ENCODE peak calls at places on chromosome 13, in nine cellular contexts. W, M, I, B, A, J, F, R and Q are unnamed samples. For H3K9me3 and H3K36me3, the result is how much of the 10 kb centered on the place peaks cover.

GRCh38 chr13:42137856-42138537 is 89.5 kb downstream of the DGKH start:
- DNase-seq in B (no peak), W (no peak), M (no peak), F (no peak), A (no peak), R (no peak), I (no peak), J (no peak), Q (no peak)

GRCh38 chr13:27559714-27560113 is 60.6 kb downstream of the LNX2 start:
- DNase-seq in R (no peak), F (no peak), I (no peak), J (no peak), M (no peak), W (no peak), A (no peak), B (no peak), Q (no peak)

GRCh38 chr13:78193853-78194252 is 275.2 kb upstream of the EDNRB start:
- DNase-seq in M (no peak), I (no peak), A (no peak), B (no peak), R (no peak), J (no peak), F (no peak), W (no peak), Q (no peak)

GRCh38 chr13:21539687-21540086 is 64.3 kb downstream of the MICU2 start:
- DNase-seq in J (no peak), R (no peak), W (no peak), I (no peak), A (no peak), M (no peak), B (no peak), F (no peak), Q (no peak)

GRCh38 chr13:109569938-109570711 is 216.3 kb downstream of the IRS2 start:
- DNase-seq in A (no peak), W (peak), M (no peak), B (no peak), F (no peak), I (no peak), R (no peak), J (no peak), Q (no peak)

GRCh38 chr13:102609696-102610095 is 12.9 kb downstream of the TPP2 start:
- DNase-seq in J (no peak), F (no peak), W (no peak), B (no peak), A (no peak), M (no peak), I (no peak), R (no peak), Q (no peak)

GRCh38 chr13:70895599-70895998 is 787.3 kb upstream of the KLHL1 start:
- DNase-seq in R (no peak), W (no peak), A (no peak), B (no peak), I (no peak), J (no peak), F (no peak), M (no peak), Q (no peak)

GRCh38 chr13:29810145-29810742 is 40.2 kb downstream of the UBL3 start:
- DNase-seq in M (no peak), A (no peak), F (no peak), R (no peak), B (no peak), J (no peak), I (no peak), W (no peak), Q (no peak)

GRCh38 chr13:27367570-27367969 is 56.8 kb upstream of the GTF3A start:
- DNase-seq in R (no peak), F (no peak), J (no peak), I (no peak), W (no peak), M (no peak), A (no peak), B (no peak), Q (no peak)

GRCh38 chr13:38042771-38043170 is 173.2 kb upstream of the TRPC4 start:
- DNase-seq in R (no peak), B (no peak), W (no peak), J (no peak), A (no peak), F (no peak), M (no peak), I (no peak), Q (peak)

GRCh38 chr13:30042272-30042671 is 191.9 kb upstream of the UBL3 start:
- DNase-seq in F (no peak), J (no peak), R (no peak), B (no peak), W (no peak), M (no peak), A (no peak), I (no peak), Q (no peak)

DNA sequence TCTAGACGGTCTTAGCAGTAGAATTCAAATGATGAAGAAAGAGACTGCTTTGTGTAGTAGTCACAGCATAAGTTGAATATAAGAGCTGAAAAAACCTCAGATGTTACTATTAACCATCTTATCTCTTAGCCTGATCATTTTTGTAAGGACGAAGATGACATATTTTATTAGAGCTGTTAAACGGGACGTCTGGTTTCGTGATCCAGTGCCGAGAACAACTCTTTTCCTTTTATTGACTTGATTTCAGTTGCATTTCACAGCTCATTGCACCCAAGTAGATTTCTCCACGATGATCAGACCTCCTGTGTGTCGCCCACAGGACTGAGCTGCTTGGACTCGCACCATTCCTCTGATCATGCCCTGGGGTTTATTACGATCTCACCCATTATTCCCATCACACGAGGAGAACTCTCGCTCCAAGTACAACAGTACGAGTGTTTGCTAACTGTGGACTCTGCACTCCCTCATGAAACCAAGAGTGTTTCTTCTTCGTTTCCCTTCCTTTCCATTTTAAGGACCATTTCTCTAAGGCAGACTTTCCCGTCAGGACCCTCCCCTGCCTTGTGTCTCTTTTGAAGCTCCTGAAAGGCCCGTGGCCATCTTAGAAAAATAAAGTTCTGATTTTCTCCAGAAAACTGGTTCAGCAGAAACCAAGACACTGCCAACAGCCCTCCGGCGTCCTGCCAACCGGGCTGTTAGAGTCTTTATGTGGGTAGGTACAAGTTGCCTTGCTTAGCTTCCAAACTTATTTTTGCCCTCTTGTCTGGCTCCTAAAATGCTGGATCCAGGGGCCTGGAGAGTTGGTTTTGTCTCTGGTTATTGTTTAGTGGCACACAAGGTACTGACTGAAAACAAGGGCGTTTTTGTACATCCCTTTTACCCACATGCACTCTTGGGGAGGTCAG is 48.2 kb upstream of the RNF113B start:
- DNase-seq in F (no peak), I (no peak), J (no peak), M (no peak), A (no peak), W (no peak), R (no peak), B (no peak), Q (no peak)
- H3K9me3 ChIP-seq in F (under half), I (under half), J (under half), M (under half), A (under half), W (under half), R (under half), B (under half), Q (under half)

DNA sequence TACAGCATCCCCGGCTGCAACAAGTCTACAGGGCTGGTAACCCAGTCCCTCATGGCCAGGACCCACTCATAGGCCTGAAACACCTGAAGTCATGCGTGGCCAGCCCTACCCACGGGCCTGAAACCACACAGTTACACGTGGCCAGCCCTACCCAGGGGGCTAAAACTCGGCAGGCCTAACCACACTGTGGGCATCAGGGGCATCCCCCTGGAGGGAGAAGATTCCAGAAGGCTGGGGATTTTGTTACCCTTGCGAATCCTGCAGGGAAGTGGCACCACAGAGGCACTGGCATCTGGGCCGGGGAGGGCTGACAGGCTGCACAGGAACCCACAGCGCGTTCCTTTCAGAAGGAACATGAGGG is 48.4 kb upstream of the C13orf46 start:
- DNase-seq in B (no peak), I (no peak), J (no peak), W (no peak), F (no peak), A (no peak), M (no peak), R (no peak), Q (no peak)
- H3K36me3 ChIP-seq in B (under half), I (under half), J (half or more), W (under half), F (half or more), A (under half), M (under half), R (under half), Q (under half)

GRCh38 chr13:18235756-18236527 is 945.7 kb downstream of the TUBA3C start:
- DNase-seq in F (no peak), W (no peak), M (no peak), J (no peak), I (no peak), A (no peak), R (no peak), B (no peak), Q (no peak)
- H3K9me3 ChIP-seq in F (under half), W (under half), M (under half), J (under half), I (under half), A (under half), R (under half), B (under half), Q (under half)

GRCh38 chr13:36310417-36311108 is 12.9 kb upstream of the CCDC169 start:
- DNase-seq in W (no peak), I (no peak), M (no peak), F (no peak), J (no peak), R (no peak), A (no peak), B (no peak), Q (no peak)
- H3K36me3 ChIP-seq in W (under half), I (under half), M (half or more), F (half or more), J (half or more), R (under half), A (under half), B (half or more), Q (under half)

GRCh38 chr13:113635709-113636108 is 22.3 kb downstream of the ATP4B start:
- DNase-seq in A (no peak), R (no peak), B (peak), W (no peak), F (no peak), I (peak), J (peak), M (no peak), Q (no peak)
- H3K9me3 ChIP-seq in A (under half), R (under half), B (under half), W (under half), F (under half), I (under half), J (under half), M (under half), Q (under half)

GRCh38 chr13:45340422-45341033 is 455 bp downstream of the TPT1 start:
- DNase-seq in R (peak), F (peak), I (peak), A (peak), M (peak), B (peak), W (peak), J (peak), Q (peak)
- H3K36me3 ChIP-seq in R (under half), F (half or more), I (under half), A (under half), M (half or more), B (half or more), W (under half), J (half or more), Q (half or more)

DNA sequence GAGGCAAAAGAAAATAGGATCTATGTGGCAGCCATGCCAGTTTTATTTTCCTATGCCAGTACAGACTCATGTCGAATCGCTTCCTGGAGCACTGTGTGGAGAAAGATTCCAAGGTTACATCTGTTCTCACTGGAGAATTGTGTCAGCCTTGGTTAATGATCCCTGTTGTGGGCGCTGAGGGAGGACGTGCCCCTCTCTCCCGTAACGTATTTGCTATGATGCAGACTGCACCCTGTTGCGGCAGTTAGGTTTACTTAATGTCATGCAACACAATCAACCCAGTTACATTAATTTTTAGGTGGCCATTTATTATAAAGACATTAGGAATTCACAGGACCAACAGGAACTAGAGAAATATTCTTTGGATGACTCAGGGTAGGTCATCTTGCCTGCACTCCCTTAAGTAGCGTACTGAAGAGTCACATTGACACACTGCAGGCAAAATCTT is 892.9 kb downstream of the EFNB2 start:
- DNase-seq in I (no peak), W (no peak), B (no peak), M (no peak), F (no peak), R (no peak), J (no peak), A (no peak), Q (peak)
- H3K9me3 ChIP-seq in I (under half), W (under half), B (under half), M (under half), F (under half), R (under half), J (under half), A (under half), Q (under half)